ENCODE peak calls at places on chromosomes 1 and 21, in ten cellular contexts. One of them, this sample, is unnamed.

GRCh38 chr1:33055210-33055991 is 18.7 kb upstream of the AK2 start:
- DNase-seq in cardiac fibroblast: peak
- DNase-seq in kidney epithelial cell: peak
- DNase-seq in A549: peak
- DNase-seq in GM20000: peak
- DNase-seq in colonic mucosa: peak
- DNase-seq in cardiac muscle cell: peak
- DNase-seq in prostate gland: peak
- DNase-seq in esophagus muscularis mucosa: peak
- DNase-seq in Peyer's patch: peak
- DNase-seq in this sample: no peak

GRCh38 chr21:43864313-43864805 is 664 bp upstream of the AGPAT3 start:
- DNase-seq in cardiac fibroblast: peak
- DNase-seq in kidney epithelial cell: no peak
- DNase-seq in A549: peak
- DNase-seq in GM20000: peak
- DNase-seq in colonic mucosa: peak
- DNase-seq in cardiac muscle cell: peak
- DNase-seq in prostate gland: peak
- DNase-seq in esophagus muscularis mucosa: no peak
- DNase-seq in Peyer's patch: peak
- DNase-seq in this sample: no peak

GRCh38 chr1:89552481-89553194 is 28.0 kb downstream of the LRRC8B start:
- DNase-seq in cardiac fibroblast: peak
- DNase-seq in kidney epithelial cell: no peak
- DNase-seq in A549: no peak
- DNase-seq in GM20000: peak
- DNase-seq in colonic mucosa: no peak
- DNase-seq in cardiac muscle cell: peak
- DNase-seq in prostate gland: peak
- DNase-seq in esophagus muscularis mucosa: no peak
- DNase-seq in Peyer's patch: no peak
- DNase-seq in this sample: no peak

GRCh38 chr1:93219443-93219842 is 38.9 kb downstream of the CCDC18 start:
- DNase-seq in cardiac fibroblast: no peak
- DNase-seq in kidney epithelial cell: peak
- DNase-seq in A549: no peak
- DNase-seq in GM20000: peak
- DNase-seq in colonic mucosa: no peak
- DNase-seq in cardiac muscle cell: no peak
- DNase-seq in prostate gland: no peak
- DNase-seq in esophagus muscularis mucosa: no peak
- DNase-seq in Peyer's patch: no peak
- DNase-seq in this sample: no peak

GRCh38 chr1:101136739-101137138 is 100.1 kb upstream of the S1PR1 start:
- DNase-seq in cardiac fibroblast: peak
- DNase-seq in kidney epithelial cell: no peak
- DNase-seq in A549: no peak
- DNase-seq in GM20000: no peak
- DNase-seq in colonic mucosa: no peak
- DNase-seq in cardiac muscle cell: peak
- DNase-seq in prostate gland: no peak
- DNase-seq in esophagus muscularis mucosa: no peak
- DNase-seq in Peyer's patch: no peak
- DNase-seq in this sample: no peak

GRCh38 chr1:5711079-5711478 is 281.1 kb downstream of the NPHP4 start:
- DNase-seq in cardiac fibroblast: no peak
- DNase-seq in kidney epithelial cell: no peak
- DNase-seq in A549: no peak
- DNase-seq in GM20000: no peak
- DNase-seq in colonic mucosa: no peak
- DNase-seq in cardiac muscle cell: no peak
- DNase-seq in prostate gland: no peak
- DNase-seq in esophagus muscularis mucosa: no peak
- DNase-seq in Peyer's patch: peak
- DNase-seq in this sample: no peak

GRCh38 chr1:221717491-221717865 is 24.4 kb downstream of the DUSP10 start:
- DNase-seq in cardiac fibroblast: no peak
- DNase-seq in kidney epithelial cell: no peak
- DNase-seq in A549: no peak
- DNase-seq in GM20000: no peak
- DNase-seq in colonic mucosa: no peak
- DNase-seq in cardiac muscle cell: no peak
- DNase-seq in prostate gland: no peak
- DNase-seq in esophagus muscularis mucosa: no peak
- DNase-seq in Peyer's patch: no peak
- DNase-seq in this sample: no peak

GRCh38 chr1:175072131-175072941 is 4.7 kb downstream of the TNN start:
- DNase-seq in cardiac fibroblast: peak
- DNase-seq in kidney epithelial cell: peak
- DNase-seq in A549: no peak
- DNase-seq in GM20000: peak
- DNase-seq in colonic mucosa: no peak
- DNase-seq in cardiac muscle cell: peak
- DNase-seq in prostate gland: no peak
- DNase-seq in esophagus muscularis mucosa: peak
- DNase-seq in Peyer's patch: no peak
- DNase-seq in this sample: no peak

GRCh38 chr21:35063428-35064172 is 14.5 kb upstream of the RUNX1 start:
- DNase-seq in cardiac fibroblast: no peak
- DNase-seq in kidney epithelial cell: no peak
- DNase-seq in A549: no peak
- DNase-seq in GM20000: no peak
- DNase-seq in colonic mucosa: no peak
- DNase-seq in cardiac muscle cell: no peak
- DNase-seq in prostate gland: no peak
- DNase-seq in esophagus muscularis mucosa: no peak
- DNase-seq in Peyer's patch: no peak
- DNase-seq in this sample: no peak

GRCh38 chr1:12029720-12030339 is 10.5 kb downstream of the MIIP start:
- DNase-seq in cardiac fibroblast: no peak
- DNase-seq in kidney epithelial cell: no peak
- DNase-seq in A549: no peak
- DNase-seq in GM20000: no peak
- DNase-seq in colonic mucosa: no peak
- DNase-seq in cardiac muscle cell: no peak
- DNase-seq in prostate gland: no peak
- DNase-seq in esophagus muscularis mucosa: no peak
- DNase-seq in Peyer's patch: no peak
- DNase-seq in this sample: no peak

GRCh38 chr1:201299968-201300367 is 16.7 kb downstream of the PKP1 start:
- DNase-seq in cardiac fibroblast: peak
- DNase-seq in kidney epithelial cell: no peak
- DNase-seq in A549: peak
- DNase-seq in GM20000: no peak
- DNase-seq in colonic mucosa: peak
- DNase-seq in cardiac muscle cell: peak
- DNase-seq in prostate gland: peak
- DNase-seq in esophagus muscularis mucosa: no peak
- DNase-seq in Peyer's patch: peak
- DNase-seq in this sample: no peak

GRCh38 chr1:110672001-110672752 is 2.6 kb downstream of the KCNA3 start:
- DNase-seq in cardiac fibroblast: no peak
- DNase-seq in kidney epithelial cell: no peak
- DNase-seq in A549: no peak
- DNase-seq in GM20000: peak
- DNase-seq in colonic mucosa: peak
- DNase-seq in cardiac muscle cell: peak
- DNase-seq in prostate gland: no peak
- DNase-seq in esophagus muscularis mucosa: no peak
- DNase-seq in Peyer's patch: peak
- DNase-seq in this sample: no peak

GRCh38 chr1:10252508-10252907 is 42.1 kb downstream of the KIF1B start:
- DNase-seq in cardiac fibroblast: peak
- DNase-seq in kidney epithelial cell: no peak
- DNase-seq in A549: no peak
- DNase-seq in GM20000: no peak
- DNase-seq in colonic mucosa: peak
- DNase-seq in cardiac muscle cell: peak
- DNase-seq in prostate gland: no peak
- DNase-seq in esophagus muscularis mucosa: no peak
- DNase-seq in Peyer's patch: no peak
- DNase-seq in this sample: no peak

DNA sequence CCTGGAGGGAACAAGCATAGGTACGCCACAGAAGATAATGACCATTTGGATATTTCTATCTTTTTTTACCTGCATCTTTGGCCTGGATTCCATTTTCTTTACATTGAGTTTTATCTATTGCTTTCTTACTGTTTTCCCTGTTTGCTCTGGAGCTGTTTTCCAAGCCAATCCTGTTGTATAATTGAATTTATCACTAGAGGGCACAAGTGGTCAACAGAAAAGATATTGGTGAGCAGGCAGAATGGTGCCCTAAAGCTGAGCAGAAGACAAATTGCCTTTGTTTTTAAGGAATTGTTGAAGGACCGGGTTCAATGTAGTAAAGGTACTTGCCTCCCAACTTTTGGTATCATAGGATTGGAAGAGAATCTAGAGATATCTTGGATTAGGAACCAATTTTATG is 152.8 kb downstream of the PPP1R12B start:
- DNase-seq in cardiac fibroblast: peak
- DNase-seq in kidney epithelial cell: no peak
- DNase-seq in A549: peak
- DNase-seq in GM20000: peak
- DNase-seq in colonic mucosa: no peak
- DNase-seq in cardiac muscle cell: peak
- DNase-seq in prostate gland: peak
- DNase-seq in esophagus muscularis mucosa: no peak
- DNase-seq in Peyer's patch: no peak
- DNase-seq in this sample: no peak
- TF ChIP-seq CTCF in cardiac fibroblast: peak
- TF ChIP-seq CTCF in kidney epithelial cell: peak
- TF ChIP-seq CTCF in A549: peak
- TF ChIP-seq CTCF in GM20000: no peak
- TF ChIP-seq CTCF in colonic mucosa: peak
- TF ChIP-seq CTCF in cardiac muscle cell: peak
- TF ChIP-seq CTCF in prostate gland: peak
- TF ChIP-seq CTCF in esophagus muscularis mucosa: peak
- TF ChIP-seq CTCF in Peyer's patch: peak
- TF ChIP-seq CTCF in this sample: no peak

DNA sequence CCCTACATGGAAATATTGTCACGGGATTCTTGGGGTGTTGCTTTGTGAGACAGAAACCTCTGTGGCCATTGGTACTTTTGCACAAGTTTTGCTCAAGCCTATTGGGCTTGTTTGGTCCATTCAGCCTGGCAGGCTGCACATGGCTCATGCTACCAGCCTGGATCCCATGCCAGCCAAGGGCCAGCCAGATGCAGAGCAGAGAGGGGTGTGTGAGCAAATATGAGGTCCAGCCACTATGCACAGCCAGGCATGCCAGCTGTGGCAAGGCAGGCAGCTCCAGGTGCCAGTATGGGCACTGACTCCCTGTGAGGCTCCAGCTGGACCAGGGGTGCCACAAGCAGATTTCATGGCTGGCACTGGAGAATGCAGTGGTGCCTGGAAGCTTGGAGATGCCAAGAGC is 6.7 kb upstream of the CHD1L start:
- DNase-seq in cardiac fibroblast: no peak
- DNase-seq in kidney epithelial cell: no peak
- DNase-seq in A549: no peak
- DNase-seq in GM20000: no peak
- DNase-seq in colonic mucosa: no peak
- DNase-seq in cardiac muscle cell: no peak
- DNase-seq in prostate gland: no peak
- DNase-seq in esophagus muscularis mucosa: peak
- DNase-seq in Peyer's patch: no peak
- DNase-seq in this sample: no peak
- TF ChIP-seq CTCF in cardiac fibroblast: no peak
- TF ChIP-seq CTCF in kidney epithelial cell: no peak
- TF ChIP-seq CTCF in A549: no peak
- TF ChIP-seq CTCF in GM20000: no peak
- TF ChIP-seq CTCF in colonic mucosa: no peak
- TF ChIP-seq CTCF in cardiac muscle cell: no peak
- TF ChIP-seq CTCF in prostate gland: no peak
- TF ChIP-seq CTCF in esophagus muscularis mucosa: no peak
- TF ChIP-seq CTCF in Peyer's patch: no peak
- TF ChIP-seq CTCF in this sample: no peak

DNA sequence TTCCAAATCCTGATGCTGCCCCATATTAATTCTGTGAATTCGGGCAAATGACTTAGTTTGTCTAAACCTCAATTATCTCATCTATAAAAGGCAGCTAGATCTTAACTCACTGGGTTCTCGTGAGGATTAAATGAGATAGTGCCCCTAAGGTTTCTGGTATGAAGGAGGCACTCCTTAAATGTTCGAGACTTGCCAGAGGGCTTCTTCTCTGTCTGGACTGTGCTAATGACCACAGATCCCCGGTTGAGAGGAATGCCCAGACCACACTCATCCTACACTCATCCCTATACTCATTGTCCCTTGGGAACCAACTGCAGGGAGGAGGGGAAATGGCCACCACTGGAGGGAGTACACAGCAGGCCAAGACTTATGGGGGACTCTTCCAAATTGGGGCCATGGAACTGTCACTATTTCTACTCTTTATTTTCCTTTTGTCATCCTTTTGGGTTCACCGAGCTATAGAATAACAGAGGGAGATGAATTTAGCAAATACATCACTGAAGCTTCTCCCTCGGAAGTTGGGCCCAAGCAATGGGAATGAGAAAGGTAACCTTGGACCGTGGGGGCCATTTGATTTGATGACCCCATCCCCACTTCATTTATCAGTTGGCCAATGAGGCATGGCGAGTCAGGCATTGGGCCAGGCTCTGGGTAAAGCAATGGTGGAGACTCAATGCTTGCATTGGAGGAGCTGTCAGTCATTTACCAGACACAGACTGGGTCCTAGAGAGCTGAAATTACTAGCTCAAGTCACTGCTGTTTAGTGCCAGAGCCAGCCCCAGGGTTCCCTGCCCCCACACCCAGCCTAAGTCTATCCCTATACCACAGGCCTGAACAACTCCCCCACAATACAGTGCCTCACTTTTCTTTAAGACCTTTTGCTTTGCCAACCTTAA is 5.1 kb downstream of the ATF3 start:
- DNase-seq in cardiac fibroblast: peak
- DNase-seq in kidney epithelial cell: no peak
- DNase-seq in A549: no peak
- DNase-seq in GM20000: no peak
- DNase-seq in colonic mucosa: no peak
- DNase-seq in cardiac muscle cell: no peak
- DNase-seq in prostate gland: no peak
- DNase-seq in esophagus muscularis mucosa: no peak
- DNase-seq in Peyer's patch: no peak
- DNase-seq in this sample: no peak
- TF ChIP-seq CTCF in cardiac fibroblast: peak
- TF ChIP-seq CTCF in kidney epithelial cell: no peak
- TF ChIP-seq CTCF in A549: no peak
- TF ChIP-seq CTCF in GM20000: no peak
- TF ChIP-seq CTCF in colonic mucosa: no peak
- TF ChIP-seq CTCF in cardiac muscle cell: no peak
- TF ChIP-seq CTCF in prostate gland: no peak
- TF ChIP-seq CTCF in esophagus muscularis mucosa: no peak
- TF ChIP-seq CTCF in Peyer's patch: no peak
- TF ChIP-seq CTCF in this sample: no peak

DNA sequence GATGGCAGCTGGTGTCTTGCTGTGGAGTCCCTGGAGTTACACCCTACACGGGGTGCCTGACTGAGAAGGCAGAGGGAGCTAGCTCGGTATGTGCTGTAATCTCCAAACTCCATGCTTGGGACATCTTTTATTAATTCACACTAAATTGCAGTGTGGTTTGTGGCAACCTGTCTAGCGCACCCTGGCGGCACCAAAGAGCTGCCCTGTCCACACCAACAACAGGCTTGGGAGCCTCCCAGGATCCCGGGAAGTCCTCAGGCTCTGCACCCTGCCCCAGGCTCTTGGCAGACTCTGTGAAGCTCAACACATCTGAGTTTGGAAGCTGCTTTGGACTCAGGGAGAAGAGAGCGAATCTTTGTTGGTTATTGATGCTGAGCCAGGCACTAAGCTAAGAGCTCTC is 138.9 kb downstream of the IGSF21 start:
- DNase-seq in cardiac fibroblast: no peak
- DNase-seq in kidney epithelial cell: no peak
- DNase-seq in A549: peak
- DNase-seq in GM20000: no peak
- DNase-seq in colonic mucosa: no peak
- DNase-seq in cardiac muscle cell: no peak
- DNase-seq in prostate gland: no peak
- DNase-seq in esophagus muscularis mucosa: no peak
- DNase-seq in Peyer's patch: no peak
- DNase-seq in this sample: no peak
- TF ChIP-seq CTCF in cardiac fibroblast: no peak
- TF ChIP-seq CTCF in kidney epithelial cell: no peak
- TF ChIP-seq CTCF in A549: peak
- TF ChIP-seq CTCF in GM20000: no peak
- TF ChIP-seq CTCF in colonic mucosa: no peak
- TF ChIP-seq CTCF in cardiac muscle cell: no peak
- TF ChIP-seq CTCF in prostate gland: no peak
- TF ChIP-seq CTCF in esophagus muscularis mucosa: no peak
- TF ChIP-seq CTCF in Peyer's patch: no peak
- TF ChIP-seq CTCF in this sample: no peak

This sample was measured in omental fat pad.